ENCODE peak calls at places on chromosomes 13 and 19, in seven cellular contexts. X, P, G, J, K, F and V are unnamed samples.

GRCh38 chr19:29587059-29587458 is 19.0 kb upstream of the POP4 start:
- DNase-seq in X (no peak), P (no peak), G (no peak), J (no peak), K (no peak), F (no peak), V (no peak)

GRCh38 chr13:73056054-73056962 is 2.5 kb upstream of the KLF5 start:
- DNase-seq in X (peak), P (peak), G (peak), J (no peak), K (peak), F (no peak), V (no peak)

GRCh38 chr19:5827891-5828660 is 11.4 kb downstream of the FUT6 start:
- DNase-seq in X (peak), P (peak), G (peak), J (peak), K (peak), F (peak), V (peak)

GRCh38 chr13:40127476-40127875 is 472.0 kb downstream of the COG6 start:
- DNase-seq in X (no peak), P (no peak), G (no peak), J (no peak), K (no peak), F (no peak), V (no peak)

GRCh38 chr19:55229145-55229788 is 704 bp upstream of the TMEM86B start:
- DNase-seq in X (no peak), P (no peak), G (no peak), J (no peak), K (no peak), F (no peak), V (no peak)

GRCh38 chr13:111623743-111624505 is 303.5 kb downstream of the TEX29 start:
- DNase-seq in X (no peak), P (no peak), G (no peak), J (no peak), K (no peak), F (no peak), V (no peak)

GRCh38 chr13:53201454-53202225 is 173.0 kb downstream of the OLFM4 start:
- DNase-seq in X (peak), P (peak), G (no peak), J (no peak), K (peak), F (no peak), V (no peak)

GRCh38 chr13:50140742-50141659 is 125.8 kb downstream of the KCNRG start:
- DNase-seq in X (peak), P (peak), G (no peak), J (no peak), K (no peak), F (no peak), V (no peak)

GRCh38 chr13:102309110-102309509 is 92.7 kb downstream of the FGF14 start:
- DNase-seq in X (no peak), P (no peak), G (no peak), J (no peak), K (no peak), F (no peak), V (no peak)

GRCh38 chr19:29587518-29587986 is 18.5 kb upstream of the POP4 start:
- DNase-seq in X (no peak), P (no peak), G (no peak), J (peak), K (peak), F (peak), V (no peak)

GRCh38 chr13:37313383-37313782 is 207.9 kb upstream of the CSNK1A1L start:
- DNase-seq in X (no peak), P (peak), G (peak), J (no peak), K (no peak), F (no peak), V (no peak)

GRCh38 chr19:14073925-14074838 is 1.6 kb downstream of the MISP3 start:
- DNase-seq in X (no peak), P (no peak), G (no peak), J (peak), K (peak), F (no peak), V (no peak)

GRCh38 chr19:46776927-46777911 is 11.2 kb downstream of the SLC1A5 start:
- DNase-seq in X (peak), P (no peak), G (no peak), J (no peak), K (no peak), F (no peak), V (no peak)

GRCh38 chr19:49486232-49486631 is 1.2 kb upstream of the RPL13A start:
- DNase-seq in X (peak), P (no peak), G (no peak), J (no peak), K (no peak), F (no peak), V (no peak)

GRCh38 chr13:85990397-85990796 is 191.2 kb upstream of the SLITRK6 start:
- DNase-seq in X (no peak), P (no peak), G (no peak), J (no peak), K (no peak), F (no peak), V (no peak)

GRCh38 chr19:44725251-44725650 is 23.3 kb upstream of the BCL3 start:
- DNase-seq in X (no peak), P (no peak), G (no peak), J (no peak), K (no peak), F (no peak), V (no peak)

GRCh38 chr13:102983496-102983895 is 82.7 kb downstream of the SLC10A2 start:
- DNase-seq in X (no peak), P (no peak), G (no peak), J (no peak), K (peak), F (no peak), V (no peak)

GRCh38 chr13:72643339-72643989 is 84.0 kb downstream of the MZT1 start:
- DNase-seq in X (peak), P (peak), G (no peak), J (peak), K (peak), F (peak), V (no peak)

GRCh38 chr13:112345826-112346172 is 30.4 kb upstream of the SPACA7 start:
- DNase-seq in X (no peak), P (no peak), G (no peak), J (no peak), K (no peak), F (no peak), V (no peak)

GRCh38 chr19:2391118-2391725 is 31.2 kb downstream of the TMPRSS9 start:
- DNase-seq in X (peak), P (peak), G (peak), J (peak), K (peak), F (peak), V (no peak)

GRCh38 chr13:19658192-19658591 is 24.7 kb downstream of the MPHOSPH8 start:
- DNase-seq in X (no peak), P (no peak), G (no peak), J (no peak), K (no peak), F (no peak), V (no peak)

GRCh38 chr13:100825551-100825950 is 151.0 kb upstream of the TMTC4 start:
- DNase-seq in X (no peak), P (no peak), G (no peak), J (no peak), K (no peak), F (no peak), V (no peak)

GRCh38 chr19:12794196-12794921 is 3.1 kb downstream of the JUNB start:
- DNase-seq in X (no peak), P (peak), G (no peak), J (no peak), K (no peak), F (no peak), V (no peak)

GRCh38 chr13:24672141-24673132 is 7.8 kb upstream of the ATP12A start:
- DNase-seq in X (no peak), P (no peak), G (no peak), J (no peak), K (no peak), F (no peak), V (no peak)

GRCh38 chr19:48363500-48363809 is 285 bp downstream of the TMEM143 start:
- DNase-seq in X (no peak), P (no peak), G (no peak), J (no peak), K (no peak), F (no peak), V (no peak)

GRCh38 chr19:12890787-12891552 is at the start of gene GCDH:
- DNase-seq in X (peak), P (peak), G (peak), J (peak), K (peak), F (peak), V (peak)

GRCh38 chr19:29784598-29785223 is 27.1 kb upstream of the CCNE1 start:
- DNase-seq in X (no peak), P (no peak), G (no peak), J (no peak), K (no peak), F (no peak), V (no peak)

GRCh38 chr13:40505196-40505595 is 161.2 kb downstream of the FOXO1 start:
- DNase-seq in X (no peak), P (no peak), G (no peak), J (no peak), K (peak), F (no peak), V (no peak)

GRCh38 chr13:31018511-31018910 is 86.1 kb downstream of the TEX26 start:
- DNase-seq in X (no peak), P (no peak), G (no peak), J (no peak), K (no peak), F (no peak), V (no peak)

GRCh38 chr13:113043931-113044330 is 61.7 kb upstream of the F7 start:
- DNase-seq in X (no peak), P (no peak), G (no peak), J (no peak), K (no peak), F (no peak), V (no peak)

GRCh38 chr19:37506387-37507166 is at the start of gene ZNF793:
- DNase-seq in X (peak), P (peak), G (no peak), J (peak), K (peak), F (peak), V (no peak)

GRCh38 chr13:44932850-44933251 is 56.4 kb downstream of the NUFIP1 start:
- DNase-seq in X (no peak), P (peak), G (no peak), J (no peak), K (no peak), F (no peak), V (no peak)

GRCh38 chr19:38463365-38463764 is 29.9 kb downstream of the RYR1 start:
- DNase-seq in X (no peak), P (no peak), G (no peak), J (no peak), K (no peak), F (no peak), V (no peak)

GRCh38 chr13:57787058-57787791 is 155.7 kb downstream of the PCDH17 start:
- DNase-seq in X (peak), P (no peak), G (no peak), J (no peak), K (peak), F (no peak), V (no peak)

GRCh38 chr13:64083396-64083795 is 2667.7 kb upstream of the PCDH20 start:
- DNase-seq in X (no peak), P (no peak), G (no peak), J (no peak), K (no peak), F (no peak), V (no peak)